ENCODE peak calls at places on chromosomes 3 and 15, in six cellular contexts. S is IMR-90, C is H1, G is mesendoderm, T is neuronal stem cell, I is mesenchymal stem cell. H is an unnamed sample.

GRCh38 chr15:70254186-70254974 is 156.7 kb upstream of the TLE3 start:
- DNase-seq in G (no peak), I (no peak), T (no peak), C (no peak), S (no peak), H (no peak)

GRCh38 chr3:13025778-13026518 is 47.3 kb downstream of the IQSEC1 start:
- DNase-seq in G (no peak), I (no peak), S (no peak), C (no peak), T (no peak), H (no peak)

GRCh38 chr15:45586990-45587860 is at the start of gene BLOC1S6:
- DNase-seq in T (peak), S (peak), I (peak), C (peak), G (peak), H (peak)

GRCh38 chr15:40847225-40847961 is 3.5 kb downstream of the SPINT1 start:
- DNase-seq in S (peak), I (peak), G (peak), T (no peak), C (no peak), H (no peak)

GRCh38 chr15:63826513-63826912 is 7.2 kb downstream of the HERC1 start:
- DNase-seq in I (peak), C (no peak), S (peak), T (no peak), G (peak), H (no peak)

GRCh38 chr3:37520802-37521350 is 340.8 kb upstream of the CTDSPL start:
- DNase-seq in S (no peak), T (no peak), I (no peak), G (no peak), C (no peak), H (peak)

GRCh38 chr3:146326875-146327543 is 76.1 kb upstream of the PLSCR4 start:
- DNase-seq in I (peak), T (peak), G (peak), S (peak), C (no peak), H (peak)

GRCh38 chr3:109685084-109686079 is 348.0 kb upstream of the DPPA4 start:
- DNase-seq in S (peak), I (peak), G (peak), C (no peak), T (no peak), H (peak)

GRCh38 chr15:31241888-31242287 is 84.7 kb upstream of the KLF13 start:
- DNase-seq in C (no peak), I (no peak), G (peak), T (no peak), S (no peak), H (no peak)

DNA sequence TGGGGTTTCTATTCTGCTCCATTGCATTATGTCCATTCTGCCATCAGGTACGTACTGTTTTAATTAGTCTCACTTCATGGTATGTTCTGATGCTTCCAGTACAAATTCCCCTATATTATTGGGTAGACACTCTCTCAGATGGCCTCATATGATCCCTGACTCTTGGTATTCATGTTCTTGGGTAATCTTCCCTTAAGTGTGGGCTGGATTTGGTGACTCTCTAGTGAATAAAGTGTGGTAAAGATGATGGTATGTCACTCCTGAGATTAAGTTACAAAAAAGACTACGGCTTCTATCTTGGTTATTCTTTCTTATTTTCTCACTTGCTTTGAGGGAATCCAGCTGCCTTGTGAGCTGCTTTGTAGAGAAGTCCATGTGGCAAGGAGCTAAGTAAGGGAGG is 89.6 kb upstream of the TBC1D5 start:
- DNase-seq in S (no peak), I (no peak), G (no peak), T (no peak), C (no peak), H (no peak)
- H3K23ac ChIP-seq in S (no peak), I (no peak), G (no peak), T (no peak), C (no peak), H (no peak)

GRCh38 chr3:71207632-71208031 is 375.9 kb downstream of the FOXP1 start:
- DNase-seq in G (no peak), I (no peak), S (no peak), T (no peak), C (no peak), H (no peak)

GRCh38 chr3:71206821-71207220 is 376.7 kb downstream of the FOXP1 start:
- DNase-seq in C (no peak), I (no peak), G (no peak), S (no peak), T (no peak), H (no peak)

GRCh38 chr3:71210257-71211002 is 373.1 kb downstream of the FOXP1 start:
- DNase-seq in G (peak), C (no peak), S (peak), I (peak), T (no peak), H (peak)

GRCh38 chr3:71206305-71206704 is 377.2 kb downstream of the FOXP1 start:
- DNase-seq in C (no peak), T (no peak), G (no peak), I (no peak), S (no peak), H (no peak)

GRCh38 chr3:71208273-71209095 is 375.0 kb downstream of the FOXP1 start:
- DNase-seq in S (peak), T (no peak), G (peak), I (peak), C (no peak), H (peak)
- H3K23ac ChIP-seq in S (peak), T (no peak), G (no peak), I (no peak), C (no peak), H (no peak)

DNA sequence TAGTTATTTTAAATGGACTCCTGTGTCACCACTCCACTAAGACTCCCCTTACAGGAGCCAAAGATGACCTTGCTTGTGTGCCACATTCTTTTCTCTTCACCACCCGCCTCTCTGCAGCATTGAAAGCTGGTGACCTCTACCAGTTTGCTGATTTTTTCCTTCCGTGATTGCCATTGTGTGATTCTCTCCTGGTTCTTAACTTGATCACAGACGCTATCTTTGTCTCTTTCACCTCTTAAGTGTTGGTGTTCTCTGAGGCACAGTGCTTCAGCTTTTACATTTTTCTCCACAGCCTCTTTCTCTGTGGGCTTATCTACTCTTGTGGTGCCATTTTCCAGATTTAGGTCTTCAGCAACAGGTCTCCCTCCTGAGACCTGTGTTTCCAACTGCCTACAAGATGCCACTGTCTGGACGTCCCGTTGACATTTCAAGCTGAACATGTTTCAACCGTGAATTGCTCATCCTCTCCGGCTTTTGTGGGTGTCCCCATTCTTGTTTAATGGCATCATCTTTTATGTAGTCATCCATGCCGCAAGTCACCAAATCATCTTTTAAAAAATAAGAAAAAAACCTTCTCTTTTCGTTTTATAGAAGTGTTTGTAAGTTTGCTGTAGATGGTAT is 26.5 kb downstream of the IQGAP1 start:
- DNase-seq in G (peak), I (peak), S (peak), C (no peak), T (no peak), H (no peak)
- H3K23ac ChIP-seq in G (peak), I (no peak), S (peak), C (no peak), T (no peak), H (no peak)

GRCh38 chr3:16073218-16073617 is 101.3 kb upstream of the GALNT15 start:
- DNase-seq in C (no peak), S (no peak), G (no peak), T (no peak), I (peak), H (no peak)
- H3K23ac ChIP-seq in C (no peak), S (peak), G (no peak), T (no peak), I (no peak), H (no peak)

GRCh38 chr3:40201770-40202169 is 107.7 kb upstream of the EIF1B start:
- DNase-seq in G (no peak), C (no peak), T (no peak), S (no peak), I (no peak), H (no peak)

GRCh38 chr3:40200754-40201316 is 108.7 kb upstream of the EIF1B start:
- DNase-seq in I (peak), C (no peak), G (no peak), T (no peak), S (peak), H (no peak)

GRCh38 chr3:40192628-40193027 is 116.9 kb upstream of the EIF1B start:
- DNase-seq in I (no peak), T (no peak), C (no peak), G (peak), S (no peak), H (peak)

GRCh38 chr3:40191850-40192448 is 117.6 kb upstream of the EIF1B start:
- DNase-seq in G (peak), I (peak), S (peak), C (no peak), T (peak), H (peak)

GRCh38 chr3:40196966-40197365 is 112.5 kb upstream of the EIF1B start:
- DNase-seq in I (no peak), G (no peak), C (no peak), S (no peak), T (no peak), H (no peak)
- H3K23ac ChIP-seq in I (no peak), G (no peak), C (no peak), S (no peak), T (no peak), H (no peak)

DNA sequence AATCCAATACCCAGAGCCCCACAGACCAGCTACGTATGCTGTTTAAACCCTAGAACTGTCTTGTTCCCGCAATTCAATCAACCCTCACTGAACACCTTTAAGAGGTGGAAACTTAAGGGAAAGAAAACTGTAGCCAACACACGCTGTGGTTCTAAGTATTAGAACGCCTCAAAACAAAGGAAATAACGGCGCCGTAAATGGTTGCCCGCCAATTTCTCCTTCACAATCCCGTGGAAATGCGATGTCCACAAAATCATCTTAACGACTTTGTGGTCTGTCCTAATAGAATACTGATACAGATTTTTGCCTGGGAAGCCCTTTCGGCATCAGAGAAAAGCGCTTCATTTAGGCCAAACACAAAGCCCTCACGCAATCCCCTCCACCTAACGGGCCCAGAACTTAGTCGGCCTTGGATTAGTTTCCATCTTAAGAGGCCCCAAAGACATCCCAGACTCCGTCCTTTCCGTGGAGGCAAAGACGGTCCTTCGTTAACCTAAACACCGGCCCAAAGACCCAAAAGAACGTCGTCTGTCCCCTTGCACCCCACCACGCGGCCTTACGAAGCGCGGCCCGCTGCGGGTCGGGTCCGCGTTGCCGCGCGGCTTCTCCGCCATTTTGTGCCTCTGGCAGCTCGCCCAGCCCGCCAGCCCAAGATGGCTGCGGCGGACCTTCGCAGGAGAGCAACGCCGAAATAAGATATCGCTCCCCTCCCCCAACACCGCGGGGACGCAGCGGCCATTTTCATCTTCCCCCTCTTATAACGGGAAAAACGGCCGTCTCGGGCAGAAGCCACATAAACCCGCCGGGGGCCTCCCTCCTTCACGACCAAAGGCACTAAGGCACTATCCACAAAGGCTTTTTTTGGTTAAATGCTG is 763 bp downstream of the TRA2B start:
- DNase-seq in S (peak), I (peak), T (peak), C (peak), G (peak), H (peak)
- H3K23ac ChIP-seq in S (peak), I (no peak), T (peak), C (no peak), G (peak), H (peak)

GRCh38 chr3:186940965-186941364 is 10.6 kb downstream of the ST6GAL1 start:
- DNase-seq in T (no peak), I (peak), G (peak), C (no peak), S (peak), H (no peak)
- H3K23ac ChIP-seq in T (no peak), I (no peak), G (no peak), C (no peak), S (no peak), H (no peak)